ENCODE peak calls at places on chromosomes 1 and 21, in ten cellular contexts. One of them, this sample, is unnamed.

GRCh38 chr1:151868404-151868980 is 15.0 kb upstream of the THEM5 start:
- DNase-seq in epithelial cell of esophagus: no peak
- DNase-seq in choroid plexus epithelial cell: no peak
- DNase-seq in OCI-LY7: no peak
- DNase-seq in AG09319: no peak
- DNase-seq in testis: no peak
- DNase-seq in glutamatergic neuron: no peak
- DNase-seq in lung: no peak
- DNase-seq in lower leg skin: no peak
- DNase-seq in uterus: no peak
- DNase-seq in this sample: no peak

GRCh38 chr1:19220991-19221390 is 10.9 kb upstream of the UBR4 start:
- DNase-seq in epithelial cell of esophagus: no peak
- DNase-seq in choroid plexus epithelial cell: peak
- DNase-seq in OCI-LY7: no peak
- DNase-seq in AG09319: no peak
- DNase-seq in testis: no peak
- DNase-seq in glutamatergic neuron: no peak
- DNase-seq in lung: no peak
- DNase-seq in lower leg skin: no peak
- DNase-seq in uterus: no peak
- DNase-seq in this sample: no peak

GRCh38 chr1:210655511-210655910 is 326.8 kb downstream of the HHAT start:
- DNase-seq in epithelial cell of esophagus: no peak
- DNase-seq in choroid plexus epithelial cell: no peak
- DNase-seq in OCI-LY7: no peak
- DNase-seq in AG09319: no peak
- DNase-seq in testis: no peak
- DNase-seq in glutamatergic neuron: no peak
- DNase-seq in lung: no peak
- DNase-seq in lower leg skin: no peak
- DNase-seq in uterus: no peak
- DNase-seq in this sample: no peak

GRCh38 chr1:66940968-66941367 is 16.2 kb downstream of the MIER1 start:
- DNase-seq in epithelial cell of esophagus: no peak
- DNase-seq in choroid plexus epithelial cell: peak
- DNase-seq in OCI-LY7: no peak
- DNase-seq in AG09319: no peak
- DNase-seq in testis: no peak
- DNase-seq in glutamatergic neuron: no peak
- DNase-seq in lung: no peak
- DNase-seq in lower leg skin: no peak
- DNase-seq in uterus: no peak
- DNase-seq in this sample: no peak

GRCh38 chr1:46549697-46550681 is 1.5 kb downstream of the KNCN start:
- DNase-seq in epithelial cell of esophagus: peak
- DNase-seq in choroid plexus epithelial cell: peak
- DNase-seq in OCI-LY7: peak
- DNase-seq in AG09319: no peak
- DNase-seq in testis: no peak
- DNase-seq in glutamatergic neuron: peak
- DNase-seq in lung: no peak
- DNase-seq in lower leg skin: no peak
- DNase-seq in uterus: no peak
- DNase-seq in this sample: no peak

GRCh38 chr1:207888647-207889046 is 22.3 kb downstream of the CD34 start:
- DNase-seq in epithelial cell of esophagus: no peak
- DNase-seq in choroid plexus epithelial cell: no peak
- DNase-seq in OCI-LY7: no peak
- DNase-seq in AG09319: no peak
- DNase-seq in testis: no peak
- DNase-seq in glutamatergic neuron: no peak
- DNase-seq in lung: no peak
- DNase-seq in lower leg skin: peak
- DNase-seq in uterus: no peak
- DNase-seq in this sample: no peak

GRCh38 chr1:211628446-211628845 is 47.0 kb downstream of the NEK2 start:
- DNase-seq in epithelial cell of esophagus: no peak
- DNase-seq in choroid plexus epithelial cell: no peak
- DNase-seq in OCI-LY7: no peak
- DNase-seq in AG09319: no peak
- DNase-seq in testis: no peak
- DNase-seq in glutamatergic neuron: no peak
- DNase-seq in lung: no peak
- DNase-seq in lower leg skin: no peak
- DNase-seq in uterus: no peak
- DNase-seq in this sample: no peak

GRCh38 chr1:79055856-79056255 is 49.3 kb upstream of the ADGRL4 start:
- DNase-seq in epithelial cell of esophagus: no peak
- DNase-seq in choroid plexus epithelial cell: no peak
- DNase-seq in OCI-LY7: no peak
- DNase-seq in AG09319: no peak
- DNase-seq in testis: no peak
- DNase-seq in glutamatergic neuron: no peak
- DNase-seq in lung: no peak
- DNase-seq in lower leg skin: no peak
- DNase-seq in uterus: no peak
- DNase-seq in this sample: no peak

GRCh38 chr21:45135868-45136267 is 61.5 kb downstream of the ADARB1 start:
- DNase-seq in epithelial cell of esophagus: no peak
- DNase-seq in choroid plexus epithelial cell: no peak
- DNase-seq in OCI-LY7: no peak
- DNase-seq in AG09319: no peak
- DNase-seq in testis: no peak
- DNase-seq in glutamatergic neuron: no peak
- DNase-seq in lung: no peak
- DNase-seq in lower leg skin: no peak
- DNase-seq in uterus: no peak
- DNase-seq in this sample: no peak

GRCh38 chr1:242839101-242839500 is 314.6 kb upstream of the PLD5 start:
- DNase-seq in epithelial cell of esophagus: no peak
- DNase-seq in choroid plexus epithelial cell: no peak
- DNase-seq in OCI-LY7: no peak
- DNase-seq in AG09319: no peak
- DNase-seq in testis: no peak
- DNase-seq in glutamatergic neuron: no peak
- DNase-seq in lung: no peak
- DNase-seq in lower leg skin: no peak
- DNase-seq in uterus: no peak
- DNase-seq in this sample: no peak

GRCh38 chr1:16318544-16318943 is 33.7 kb downstream of the FBXO42 start:
- DNase-seq in epithelial cell of esophagus: no peak
- DNase-seq in choroid plexus epithelial cell: peak
- DNase-seq in OCI-LY7: no peak
- DNase-seq in AG09319: no peak
- DNase-seq in testis: peak
- DNase-seq in glutamatergic neuron: no peak
- DNase-seq in lung: no peak
- DNase-seq in lower leg skin: peak
- DNase-seq in uterus: peak
- DNase-seq in this sample: no peak

GRCh38 chr1:216456682-216457081 is 33.4 kb upstream of the USH2A start:
- DNase-seq in epithelial cell of esophagus: peak
- DNase-seq in choroid plexus epithelial cell: peak
- DNase-seq in OCI-LY7: no peak
- DNase-seq in AG09319: no peak
- DNase-seq in testis: no peak
- DNase-seq in glutamatergic neuron: no peak
- DNase-seq in lung: no peak
- DNase-seq in lower leg skin: no peak
- DNase-seq in uterus: no peak
- DNase-seq in this sample: no peak

GRCh38 chr1:204345425-204345824 is 14.3 kb downstream of the PLEKHA6 start:
- DNase-seq in epithelial cell of esophagus: no peak
- DNase-seq in choroid plexus epithelial cell: no peak
- DNase-seq in OCI-LY7: no peak
- DNase-seq in AG09319: no peak
- DNase-seq in testis: no peak
- DNase-seq in glutamatergic neuron: no peak
- DNase-seq in lung: no peak
- DNase-seq in lower leg skin: no peak
- DNase-seq in uterus: no peak
- DNase-seq in this sample: no peak

GRCh38 chr1:59549903-59550302 is 253.0 kb downstream of the FGGY start:
- DNase-seq in epithelial cell of esophagus: peak
- DNase-seq in choroid plexus epithelial cell: peak
- DNase-seq in OCI-LY7: no peak
- DNase-seq in AG09319: peak
- DNase-seq in testis: no peak
- DNase-seq in glutamatergic neuron: no peak
- DNase-seq in lung: no peak
- DNase-seq in lower leg skin: peak
- DNase-seq in uterus: peak
- DNase-seq in this sample: no peak

GRCh38 chr1:165162671-165163241 is 193.8 kb downstream of the LMX1A start:
- DNase-seq in epithelial cell of esophagus: peak
- DNase-seq in choroid plexus epithelial cell: peak
- DNase-seq in OCI-LY7: no peak
- DNase-seq in AG09319: no peak
- DNase-seq in testis: peak
- DNase-seq in glutamatergic neuron: no peak
- DNase-seq in lung: no peak
- DNase-seq in lower leg skin: no peak
- DNase-seq in uterus: no peak
- DNase-seq in this sample: no peak

DNA sequence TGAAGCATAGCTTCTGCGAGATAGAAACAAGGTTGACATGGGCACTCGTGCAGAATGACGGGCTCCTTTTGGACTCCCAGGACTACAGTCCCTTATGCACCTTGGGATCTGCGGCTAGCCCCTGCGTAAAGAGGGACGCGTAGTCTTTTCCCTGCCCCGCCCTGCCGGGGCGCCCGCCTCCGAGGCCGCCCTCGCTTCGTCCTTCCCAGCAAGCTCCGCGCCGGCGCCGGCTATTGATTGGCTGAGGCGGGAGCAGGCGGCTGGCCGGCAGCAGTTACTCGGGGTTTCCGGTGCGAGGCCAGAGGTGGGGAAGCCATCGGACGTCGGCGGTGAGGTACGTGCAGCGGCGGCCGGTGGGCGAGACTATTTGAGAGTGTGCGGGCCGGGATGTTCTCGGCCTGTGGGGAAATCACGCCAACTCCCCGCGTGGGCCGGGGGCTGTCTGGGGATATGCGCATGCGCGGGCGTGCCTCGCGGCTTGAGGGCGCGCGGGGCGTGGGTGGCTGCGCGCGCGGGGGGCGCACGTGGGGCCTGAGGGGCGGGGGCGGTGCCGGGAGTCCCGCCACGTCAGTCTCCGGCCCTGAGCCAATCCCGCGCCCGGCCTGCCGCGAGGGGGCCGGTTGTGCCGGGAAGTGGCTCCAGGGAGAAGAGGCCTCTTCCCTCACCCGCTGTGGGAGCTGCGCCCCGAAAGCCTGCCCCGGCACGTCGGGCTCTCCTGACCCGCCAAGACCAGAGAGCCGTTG is at the start of gene TXLNA:
- DNase-seq in epithelial cell of esophagus: peak
- DNase-seq in choroid plexus epithelial cell: peak
- DNase-seq in OCI-LY7: peak
- DNase-seq in AG09319: peak
- DNase-seq in testis: peak
- DNase-seq in glutamatergic neuron: peak
- DNase-seq in lung: peak
- DNase-seq in lower leg skin: peak
- DNase-seq in uterus: peak
- DNase-seq in this sample: peak
- TF ChIP-seq CTCF in epithelial cell of esophagus: no peak
- TF ChIP-seq CTCF in choroid plexus epithelial cell: no peak
- TF ChIP-seq CTCF in OCI-LY7: no peak
- TF ChIP-seq CTCF in AG09319: peak
- TF ChIP-seq CTCF in testis: no peak
- TF ChIP-seq CTCF in glutamatergic neuron: peak
- TF ChIP-seq CTCF in lung: no peak
- TF ChIP-seq CTCF in lower leg skin: no peak
- TF ChIP-seq CTCF in uterus: peak
- TF ChIP-seq CTCF in this sample: no peak

GRCh38 chr21:14452842-14453241 is 69.9 kb upstream of the HSPA13 start:
- DNase-seq in epithelial cell of esophagus: no peak
- DNase-seq in choroid plexus epithelial cell: no peak
- DNase-seq in OCI-LY7: no peak
- DNase-seq in AG09319: no peak
- DNase-seq in testis: no peak
- DNase-seq in glutamatergic neuron: no peak
- DNase-seq in lung: no peak
- DNase-seq in lower leg skin: no peak
- DNase-seq in uterus: no peak
- DNase-seq in this sample: no peak
- TF ChIP-seq CTCF in epithelial cell of esophagus: no peak
- TF ChIP-seq CTCF in choroid plexus epithelial cell: no peak
- TF ChIP-seq CTCF in OCI-LY7: no peak
- TF ChIP-seq CTCF in AG09319: no peak
- TF ChIP-seq CTCF in testis: no peak
- TF ChIP-seq CTCF in glutamatergic neuron: no peak
- TF ChIP-seq CTCF in lung: no peak
- TF ChIP-seq CTCF in lower leg skin: no peak
- TF ChIP-seq CTCF in uterus: no peak
- TF ChIP-seq CTCF in this sample: no peak

GRCh38 chr1:168734946-168735345 is 5.9 kb upstream of the DPT start:
- DNase-seq in epithelial cell of esophagus: peak
- DNase-seq in choroid plexus epithelial cell: no peak
- DNase-seq in OCI-LY7: no peak
- DNase-seq in AG09319: no peak
- DNase-seq in testis: peak
- DNase-seq in glutamatergic neuron: no peak
- DNase-seq in lung: no peak
- DNase-seq in lower leg skin: no peak
- DNase-seq in uterus: no peak
- DNase-seq in this sample: no peak
- TF ChIP-seq CTCF in epithelial cell of esophagus: peak
- TF ChIP-seq CTCF in choroid plexus epithelial cell: no peak
- TF ChIP-seq CTCF in OCI-LY7: no peak
- TF ChIP-seq CTCF in AG09319: no peak
- TF ChIP-seq CTCF in testis: no peak
- TF ChIP-seq CTCF in glutamatergic neuron: no peak
- TF ChIP-seq CTCF in lung: no peak
- TF ChIP-seq CTCF in lower leg skin: no peak
- TF ChIP-seq CTCF in uterus: no peak
- TF ChIP-seq CTCF in this sample: peak

DNA sequence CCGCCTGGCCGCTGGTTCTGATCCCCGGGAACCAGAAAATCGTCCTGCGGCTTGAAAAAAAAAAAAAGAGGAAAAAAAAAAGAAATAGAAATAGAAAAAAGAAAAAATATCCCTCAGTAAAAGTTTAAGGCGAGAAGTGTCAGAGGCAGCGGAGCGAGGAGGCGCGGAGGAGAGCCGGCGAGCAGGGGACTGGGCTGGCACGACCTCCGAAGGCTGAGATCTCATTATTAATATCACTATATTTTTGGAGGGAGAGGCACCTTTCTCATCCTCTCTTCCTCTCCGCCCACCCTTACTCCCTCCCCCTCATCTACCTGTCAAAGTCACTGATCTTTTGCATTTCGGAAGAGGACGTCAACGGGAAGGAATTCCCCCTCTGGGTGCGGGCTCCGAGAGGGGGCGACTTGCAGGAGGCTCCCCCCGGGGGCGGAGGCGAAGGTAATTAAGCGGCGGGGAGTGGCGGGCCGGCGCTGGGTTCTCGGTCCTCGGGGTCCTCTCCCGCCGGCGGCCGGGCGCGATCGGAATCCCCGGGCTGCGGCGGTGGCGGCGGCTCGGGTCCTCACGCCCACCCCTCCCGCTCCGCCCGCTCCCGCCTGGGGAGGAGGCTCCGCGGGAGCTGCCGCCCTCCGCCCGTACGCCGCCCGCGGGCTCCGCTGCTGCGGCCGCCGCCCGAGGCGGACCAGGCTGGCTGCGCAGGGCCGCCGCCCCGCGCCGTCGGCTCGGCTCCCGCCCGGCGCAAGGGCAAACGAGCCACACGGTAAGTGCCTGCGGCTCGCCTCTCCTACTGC is at the start of gene NTNG1:
- DNase-seq in epithelial cell of esophagus: peak
- DNase-seq in choroid plexus epithelial cell: no peak
- DNase-seq in OCI-LY7: peak
- DNase-seq in AG09319: no peak
- DNase-seq in testis: peak
- DNase-seq in glutamatergic neuron: peak
- DNase-seq in lung: no peak
- DNase-seq in lower leg skin: no peak
- DNase-seq in uterus: no peak
- DNase-seq in this sample: peak
- TF ChIP-seq CTCF in epithelial cell of esophagus: no peak
- TF ChIP-seq CTCF in choroid plexus epithelial cell: no peak
- TF ChIP-seq CTCF in OCI-LY7: peak
- TF ChIP-seq CTCF in AG09319: no peak
- TF ChIP-seq CTCF in testis: no peak
- TF ChIP-seq CTCF in glutamatergic neuron: no peak
- TF ChIP-seq CTCF in lung: no peak
- TF ChIP-seq CTCF in lower leg skin: no peak
- TF ChIP-seq CTCF in uterus: no peak
- TF ChIP-seq CTCF in this sample: peak